ENCODE peak calls at places on chromosomes 6 and 20, in six cellular contexts. Z, K, A, D, H and V are unnamed samples.

GRCh38 chr6:74250161-74250560 is 554.2 kb downstream of the CD109 start:
- DNase-seq in Z (no peak), K (no peak), A (no peak), D (no peak), H (no peak), V (no peak)

GRCh38 chr6:6649824-6650349 is 61.4 kb downstream of the LY86 start:
- DNase-seq in Z (no peak), K (no peak), A (no peak), D (no peak), H (no peak), V (no peak)

GRCh38 chr6:401239-401993 is 9.9 kb downstream of the IRF4 start:
- DNase-seq in Z (no peak), K (no peak), A (no peak), D (no peak), H (no peak), V (no peak)

GRCh38 chr20:58312836-58313235 is 3.3 kb downstream of the RAB22A start:
- DNase-seq in Z (no peak), K (no peak), A (no peak), D (no peak), H (no peak), V (no peak)

GRCh38 chr6:53544050-53544499 is 826 bp downstream of the GCLC start:
- DNase-seq in Z (no peak), K (no peak), A (no peak), D (no peak), H (no peak), V (no peak)

GRCh38 chr20:43514062-43514971 is 6.8 kb downstream of the L3MBTL1 start:
- DNase-seq in Z (peak), K (peak), A (peak), D (peak), H (peak), V (peak)

GRCh38 chr6:37648465-37649330 is 49.0 kb downstream of the MDGA1 start:
- DNase-seq in Z (peak), K (peak), A (peak), D (no peak), H (no peak), V (peak)

GRCh38 chr6:143607168-143607567 is 70.6 kb upstream of the PHACTR2 start:
- DNase-seq in Z (no peak), K (no peak), A (no peak), D (no peak), H (no peak), V (no peak)

GRCh38 chr6:39980839-39981580 is 46.7 kb upstream of the MOCS1 start:
- DNase-seq in Z (peak), K (peak), A (peak), D (no peak), H (peak), V (peak)

GRCh38 chr6:105317607-105318533 is 85.0 kb downstream of the PREP start:
- DNase-seq in Z (no peak), K (peak), A (peak), D (no peak), H (peak), V (no peak)

DNA sequence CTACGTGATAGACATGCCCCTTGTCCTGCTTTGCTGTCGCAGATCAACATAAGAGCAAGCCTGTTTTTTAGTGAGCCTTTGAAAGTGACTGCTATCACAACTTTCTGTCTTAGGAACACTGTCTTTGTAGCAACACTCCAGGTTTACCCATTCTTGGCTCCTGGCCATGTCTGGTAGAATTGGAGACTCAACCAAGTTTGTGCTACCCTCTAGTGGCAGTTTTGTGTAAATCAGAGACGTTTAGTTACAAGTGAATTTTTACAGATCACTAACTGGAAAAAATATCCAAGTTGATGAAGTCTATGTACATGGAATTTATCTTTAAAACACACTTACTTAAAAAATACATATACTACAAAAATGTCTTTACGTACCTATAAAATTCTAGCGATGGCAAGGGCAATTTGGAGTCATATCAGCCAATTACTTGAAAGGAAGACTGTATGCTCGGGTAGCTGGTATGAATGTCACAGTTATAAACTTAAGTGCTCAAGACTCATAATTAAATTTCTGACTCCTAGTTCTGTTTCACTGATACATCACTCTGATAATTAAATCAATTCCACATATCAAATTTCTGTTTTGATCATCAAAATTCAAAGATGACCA is 101.4 kb downstream of the ADGB start:
- DNase-seq in Z (no peak), K (peak), A (peak), D (peak), H (peak), V (peak)
- TF ChIP-seq SP1 in Z (no peak), K (no peak), A (no peak), D (no peak), H (no peak), V (no peak)

GRCh38 chr20:49825521-49826033 is 12.9 kb downstream of the SLC9A8 start:
- DNase-seq in Z (no peak), K (no peak), A (no peak), D (no peak), H (peak), V (no peak)
- TF ChIP-seq CTCF in Z (peak), K (no peak), A (no peak), D (no peak), H (peak), V (no peak)

DNA sequence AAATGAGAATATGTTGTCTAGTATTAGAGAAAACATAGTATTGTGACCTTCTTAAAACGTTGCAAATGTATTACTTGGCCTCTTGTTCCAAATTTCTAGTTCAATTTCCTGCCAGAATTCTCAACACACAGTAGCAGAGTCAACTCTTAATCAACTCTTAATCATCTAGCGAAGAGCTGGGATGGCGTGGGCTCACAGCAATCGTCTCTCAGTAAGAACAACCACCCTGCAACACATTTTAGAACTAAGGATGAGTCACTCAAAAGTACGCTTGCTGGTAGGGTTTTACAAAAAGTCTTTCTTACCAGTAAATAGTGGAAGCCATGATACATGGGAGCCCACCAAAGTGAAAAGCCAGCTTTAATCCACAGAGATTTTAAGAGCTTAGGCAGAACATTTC is 24.6 kb downstream of the GPR6 start:
- DNase-seq in Z (no peak), K (no peak), A (no peak), D (no peak), H (no peak), V (no peak)
- TF ChIP-seq SP1 in Z (no peak), K (no peak), A (no peak), D (no peak), H (no peak), V (no peak)

DNA sequence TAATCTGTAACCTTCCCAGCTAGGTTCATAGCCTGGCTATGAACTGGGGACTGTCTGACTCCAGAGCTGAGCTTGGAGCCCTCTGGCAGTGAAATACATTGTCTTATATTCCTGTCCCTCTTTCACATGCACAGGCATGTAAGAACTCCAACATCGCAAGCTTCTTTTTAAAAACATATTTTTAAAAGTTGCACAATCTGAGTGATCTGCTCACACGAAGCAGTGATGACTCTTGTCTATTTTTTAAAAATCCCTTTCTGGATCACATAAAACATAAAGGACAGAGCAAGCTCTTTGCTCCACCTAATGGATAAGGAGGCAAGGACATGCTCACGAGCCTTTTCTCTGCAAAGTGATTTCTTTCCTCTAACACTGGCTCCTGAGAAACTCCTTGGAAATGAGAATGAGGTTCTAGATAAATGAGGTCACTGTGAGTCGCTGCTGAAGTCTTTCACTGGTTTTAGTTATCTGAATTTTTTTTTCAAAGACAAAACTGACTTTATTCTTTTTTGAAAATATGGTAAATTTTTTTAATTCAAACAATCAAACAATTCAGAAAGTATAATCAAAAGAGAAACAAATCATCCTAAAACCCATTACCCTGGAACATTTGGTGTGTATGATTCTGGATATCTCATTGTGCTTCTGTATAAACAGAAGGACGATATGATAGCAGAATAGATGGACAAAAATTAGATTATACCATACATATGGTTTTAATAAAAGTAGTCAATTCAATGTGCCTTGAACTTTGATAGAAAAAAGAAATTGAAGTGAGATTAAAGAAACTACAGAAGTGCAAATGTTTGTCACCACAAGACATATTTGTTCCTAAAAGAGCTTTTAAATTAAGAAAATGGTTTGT is 30.8 kb downstream of the IL20RA start:
- DNase-seq in Z (no peak), K (no peak), A (peak), D (no peak), H (peak), V (peak)
- TF ChIP-seq CTCF in Z (peak), K (no peak), A (peak), D (peak), H (peak), V (peak)

GRCh38 chr6:152378154-152378553 is 259.0 kb downstream of the SYNE1 start:
- DNase-seq in Z (no peak), K (no peak), A (no peak), D (no peak), H (peak), V (no peak)
- TF ChIP-seq SP1 in Z (no peak), K (no peak), A (no peak), D (no peak), H (no peak), V (no peak)